ENCODE peak calls at places on chromosome 11, in five cellular contexts. P is adrenal gland; D is GM06990; Q is CD4-positive, CD25-positive, alpha-beta regulatory T cell; H is CD8-positive, alpha-beta T cell. U is an unnamed sample.

GRCh38 chr11:125625225-125625593 is 246 bp downstream of the CHEK1 start:
- DNase-seq in P (no peak), Q (no peak), H (no peak), D (no peak), U (no peak)

GRCh38 chr11:125499563-125499962 is 3.5 kb upstream of the FEZ1 start:
- DNase-seq in Q (no peak), D (no peak), P (no peak), H (no peak), U (no peak)

GRCh38 chr11:94638278-94638901 is 71.2 kb downstream of the PIWIL4 start:
- DNase-seq in D (no peak), H (no peak), Q (no peak), P (no peak), U (no peak)

GRCh38 chr11:65817312-65817814 is 16.4 kb upstream of the SNX32 start:
- DNase-seq in H (no peak), D (no peak), Q (no peak), P (no peak), U (no peak)

GRCh38 chr11:123020968-123021367 is 39.3 kb upstream of the BSX start:
- DNase-seq in H (peak), D (no peak), Q (peak), P (no peak), U (peak)

GRCh38 chr11:47800759-47801158 is 33.6 kb upstream of the FNBP4 start:
- DNase-seq in P (no peak), H (no peak), Q (no peak), D (no peak), U (no peak)

GRCh38 chr11:19368726-19369364 is 128.1 kb upstream of the E2F8 start:
- DNase-seq in D (no peak), H (no peak), Q (no peak), P (no peak), U (no peak)

GRCh38 chr11:86360775-86361395 is 13.8 kb upstream of the CCDC81 start:
- DNase-seq in Q (no peak), P (no peak), D (no peak), H (no peak), U (no peak)

GRCh38 chr11:26996056-26996455 is 2.1 kb downstream of the FIBIN start:
- DNase-seq in D (no peak), Q (no peak), P (no peak), H (no peak), U (no peak)

GRCh38 chr11:44327730-44328691 is 18.1 kb upstream of the ALX4 start:
- DNase-seq in P (no peak), H (no peak), Q (no peak), D (no peak), U (no peak)

GRCh38 chr11:74676596-74676995 is 54.6 kb downstream of the CHRDL2 start:
- DNase-seq in H (no peak), D (no peak), Q (no peak), P (no peak), U (no peak)

GRCh38 chr11:92276773-92277172 is 52.2 kb downstream of the FAT3 start:
- DNase-seq in H (no peak), Q (no peak), P (no peak), D (no peak), U (no peak)

GRCh38 chr11:123083623-123084029 is 21.7 kb upstream of the HSPA8 start:
- DNase-seq in D (no peak), Q (peak), P (peak), H (peak), U (peak)

DNA sequence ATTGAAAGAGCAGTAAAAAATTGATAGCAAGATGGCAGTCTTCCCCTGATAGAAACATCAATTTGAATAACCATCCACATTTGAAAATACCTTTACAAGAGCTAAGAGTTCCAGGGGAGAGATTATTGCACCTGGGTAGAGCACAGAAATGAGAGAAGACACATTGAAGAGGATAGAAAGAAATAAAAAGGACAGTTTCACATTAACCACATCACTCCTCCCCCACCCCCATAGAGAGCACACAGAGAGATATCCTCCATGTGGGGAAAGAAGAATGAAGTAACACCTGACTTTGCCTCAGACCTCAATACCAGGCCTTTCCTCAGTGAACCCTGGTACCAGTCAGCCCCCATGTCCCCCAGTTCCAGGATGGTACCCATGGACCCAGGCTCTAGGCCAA is 486.7 kb downstream of the FAM181B start:
- DNase-seq in Q (no peak), H (no peak), P (no peak), D (no peak), U (no peak)
- H3K4me3 ChIP-seq in Q (no peak), H (no peak), P (no peak), D (no peak), U (no peak)

GRCh38 chr11:46298699-46299424 is 21.4 kb downstream of the CREB3L1 start:
- DNase-seq in Q (no peak), H (no peak), P (no peak), D (no peak), U (no peak)
- H3K4me3 ChIP-seq in Q (no peak), H (no peak), P (no peak), D (no peak), U (no peak)

GRCh38 chr11:134134167-134134566 is 65.3 kb downstream of the JAM3 start:
- DNase-seq in D (no peak), H (no peak), P (no peak), Q (no peak), U (no peak)

GRCh38 chr11:134131628-134132244 is 62.9 kb downstream of the JAM3 start:
- DNase-seq in Q (no peak), D (no peak), P (no peak), H (no peak), U (no peak)

DNA sequence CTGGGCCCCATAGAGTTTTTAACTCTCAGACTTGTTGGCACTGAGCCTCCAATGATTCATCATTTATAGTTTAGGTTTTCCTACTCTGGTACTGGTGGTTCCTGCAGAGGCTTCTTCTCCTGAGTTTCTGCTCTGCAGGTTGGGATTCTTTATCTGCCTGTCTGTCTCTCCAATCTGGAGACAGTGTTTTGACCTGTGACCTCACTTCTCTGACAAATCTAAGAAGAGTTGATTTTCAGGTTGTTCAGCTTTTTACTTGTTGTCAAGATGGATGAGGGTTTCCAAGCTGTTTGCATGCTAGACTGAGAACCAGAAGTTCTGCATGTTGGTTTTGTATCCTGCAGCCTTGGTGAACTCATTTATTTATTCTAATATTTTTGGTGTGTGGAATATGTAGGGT is 63.9 kb downstream of the JAM3 start:
- DNase-seq in P (no peak), D (no peak), Q (no peak), H (no peak), U (no peak)
- H3K4me3 ChIP-seq in P (no peak), D (no peak), Q (no peak), H (no peak), U (no peak)

GRCh38 chr11:67616431-67617242 is 9.9 kb downstream of the NDUFV1 start:
- DNase-seq in H (no peak), P (no peak), Q (no peak), D (no peak), U (no peak)
- H3K4me3 ChIP-seq in H (no peak), P (no peak), Q (no peak), D (no peak), U (no peak)

GRCh38 chr11:72745925-72746550 is 6.2 kb downstream of the ARAP1 start:
- DNase-seq in D (no peak), Q (no peak), P (no peak), H (no peak), U (no peak)

GRCh38 chr11:72742522-72743320 is 9.5 kb downstream of the ARAP1 start:
- DNase-seq in P (no peak), Q (no peak), H (no peak), D (no peak), U (no peak)

GRCh38 chr11:72745511-72745910 is 6.7 kb downstream of the ARAP1 start:
- DNase-seq in P (no peak), Q (no peak), D (no peak), H (no peak), U (no peak)

GRCh38 chr11:72743321-72744221 is 8.6 kb downstream of the ARAP1 start:
- DNase-seq in P (no peak), D (peak), H (no peak), Q (no peak), U (no peak)

GRCh38 chr11:72744474-72744873 is 7.7 kb downstream of the ARAP1 start:
- DNase-seq in P (no peak), Q (no peak), D (no peak), H (no peak), U (no peak)
- H3K4me3 ChIP-seq in P (no peak), Q (no peak), D (no peak), H (no peak), U (no peak)

DNA sequence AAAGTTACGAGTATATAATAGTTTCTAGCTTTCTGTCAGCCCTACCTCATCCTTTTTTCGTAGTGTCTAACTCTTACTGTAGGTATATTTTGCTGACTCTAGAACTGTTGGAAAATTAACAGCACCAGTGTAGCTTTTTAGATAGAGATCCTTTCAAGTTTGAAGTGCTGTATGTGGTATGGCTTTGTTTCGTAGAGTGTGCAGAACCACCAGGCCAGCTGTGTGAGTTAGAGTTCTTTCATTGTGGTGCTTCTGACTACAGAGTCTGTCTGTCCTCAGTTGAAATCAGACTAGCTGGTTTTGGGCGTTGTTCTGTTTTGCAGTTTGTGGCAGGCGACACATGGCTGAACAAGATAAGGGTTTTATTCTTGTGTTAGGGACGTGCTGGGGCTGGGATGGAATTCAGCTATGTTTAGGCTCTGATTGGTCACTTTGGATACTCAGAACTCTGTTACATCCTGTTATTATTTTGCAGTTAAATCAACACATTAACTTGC is 3.2 kb downstream of the ARHGEF12 start:
- DNase-seq in H (no peak), P (no peak), D (no peak), Q (peak), U (no peak)
- H3K4me3 ChIP-seq in H (no peak), P (peak), D (peak), Q (peak), U (no peak)

GRCh38 chr11:121651267-121651625 is 198.5 kb upstream of the SORL1-AS1 start:
- DNase-seq in Q (no peak), P (no peak), D (no peak), H (no peak), U (peak)
- H3K4me3 ChIP-seq in Q (peak), P (no peak), D (no peak), H (no peak), U (no peak)